ENCODE peak calls at places on chromosomes 16 and 17, in five cellular contexts. One of them, this sample, is unnamed.

GRCh38 chr17:1786708-1787107 is 24.8 kb downstream of the SERPINF1 start:
- DNase-seq in lung microvascular endothelial cell: no peak
- DNase-seq in endodermal cell: no peak
- DNase-seq in AG10803: no peak
- DNase-seq in cardiac septum: no peak
- DNase-seq in this sample: no peak

GRCh38 chr17:40717776-40718175 is 14.2 kb upstream of the KRT24 start:
- DNase-seq in lung microvascular endothelial cell: no peak
- DNase-seq in endodermal cell: no peak
- DNase-seq in cardiac septum: no peak
- DNase-seq in AG10803: no peak
- DNase-seq in this sample: no peak

GRCh38 chr16:53087101-53087500 is 32.3 kb downstream of the CHD9 start:
- DNase-seq in endodermal cell: peak
- DNase-seq in AG10803: peak
- DNase-seq in cardiac septum: no peak
- DNase-seq in lung microvascular endothelial cell: no peak
- DNase-seq in this sample: no peak

GRCh38 chr16:27704252-27704651 is 154.3 kb downstream of the KATNIP start:
- DNase-seq in cardiac septum: no peak
- DNase-seq in endodermal cell: no peak
- DNase-seq in AG10803: no peak
- DNase-seq in lung microvascular endothelial cell: peak
- DNase-seq in this sample: no peak

GRCh38 chr17:39485555-39485954 is 24.3 kb downstream of the CDK12 start:
- DNase-seq in AG10803: peak
- DNase-seq in lung microvascular endothelial cell: no peak
- DNase-seq in endodermal cell: no peak
- DNase-seq in cardiac septum: no peak
- DNase-seq in this sample: no peak

GRCh38 chr17:35235917-35236316 is 7.0 kb upstream of the SLFN5 start:
- DNase-seq in cardiac septum: no peak
- DNase-seq in endodermal cell: no peak
- DNase-seq in lung microvascular endothelial cell: no peak
- DNase-seq in AG10803: no peak
- DNase-seq in this sample: no peak

GRCh38 chr17:33647976-33648375 is 354.9 kb upstream of the ASIC2 start:
- DNase-seq in cardiac septum: no peak
- DNase-seq in endodermal cell: peak
- DNase-seq in AG10803: peak
- DNase-seq in lung microvascular endothelial cell: peak
- DNase-seq in this sample: peak

GRCh38 chr16:70747703-70748631 is 53.0 kb downstream of the VAC14 start:
- DNase-seq in cardiac septum: no peak
- DNase-seq in endodermal cell: no peak
- DNase-seq in lung microvascular endothelial cell: peak
- DNase-seq in AG10803: no peak
- DNase-seq in this sample: no peak

GRCh38 chr17:72618018-72618509 is 474.4 kb downstream of the SLC39A11 start:
- DNase-seq in AG10803: no peak
- DNase-seq in lung microvascular endothelial cell: no peak
- DNase-seq in cardiac septum: no peak
- DNase-seq in endodermal cell: peak
- DNase-seq in this sample: no peak

GRCh38 chr16:15865742-15866141 is 8.9 kb upstream of the MYH11 start:
- DNase-seq in endodermal cell: no peak
- DNase-seq in lung microvascular endothelial cell: no peak
- DNase-seq in AG10803: peak
- DNase-seq in cardiac septum: no peak
- DNase-seq in this sample: no peak

GRCh38 chr17:70447588-70447987 is 278.3 kb downstream of the KCNJ2 start:
- DNase-seq in lung microvascular endothelial cell: no peak
- DNase-seq in cardiac septum: no peak
- DNase-seq in endodermal cell: no peak
- DNase-seq in AG10803: no peak
- DNase-seq in this sample: no peak

GRCh38 chr16:7025616-7026190 is 306.9 kb upstream of the RBFOX1 start:
- DNase-seq in lung microvascular endothelial cell: peak
- DNase-seq in AG10803: no peak
- DNase-seq in endodermal cell: peak
- DNase-seq in cardiac septum: no peak
- DNase-seq in this sample: peak